ENCODE peak calls at places on chromosomes 11 and 22, in five cellular contexts. One of them, this sample, is unnamed.

GRCh38 chr22:17056807-17057206 is 28.0 kb upstream of the IL17RA start:
- DNase-seq in Ammon's horn: no peak
- DNase-seq in sciatic nerve: no peak
- DNase-seq in CD8-positive, alpha-beta memory T cell: no peak
- DNase-seq in mucosa of descending colon: no peak
- DNase-seq in this sample: no peak

GRCh38 chr11:100682247-100682969 is 4.7 kb upstream of the ARHGAP42 start:
- DNase-seq in Ammon's horn: peak
- DNase-seq in sciatic nerve: no peak
- DNase-seq in CD8-positive, alpha-beta memory T cell: no peak
- DNase-seq in mucosa of descending colon: no peak
- DNase-seq in this sample: peak

GRCh38 chr11:65434667-65435179 is 12.1 kb downstream of the NEAT1 start:
- DNase-seq in Ammon's horn: no peak
- DNase-seq in sciatic nerve: no peak
- DNase-seq in CD8-positive, alpha-beta memory T cell: no peak
- DNase-seq in mucosa of descending colon: no peak
- DNase-seq in this sample: no peak

GRCh38 chr11:14148653-14149273 is 186.2 kb downstream of the SPON1 start:
- DNase-seq in Ammon's horn: peak
- DNase-seq in sciatic nerve: no peak
- DNase-seq in CD8-positive, alpha-beta memory T cell: peak
- DNase-seq in mucosa of descending colon: no peak
- DNase-seq in this sample: no peak

GRCh38 chr11:46918087-46918751 is at the start of gene LRP4:
- DNase-seq in Ammon's horn: peak
- DNase-seq in sciatic nerve: peak
- DNase-seq in CD8-positive, alpha-beta memory T cell: peak
- DNase-seq in mucosa of descending colon: peak
- DNase-seq in this sample: no peak

GRCh38 chr11:93510196-93510898 is 32.8 kb downstream of the SMCO4 start:
- DNase-seq in Ammon's horn: no peak
- DNase-seq in sciatic nerve: no peak
- DNase-seq in CD8-positive, alpha-beta memory T cell: no peak
- DNase-seq in mucosa of descending colon: no peak
- DNase-seq in this sample: no peak

GRCh38 chr11:21969841-21970240 is 223.0 kb upstream of the ANO5 start:
- DNase-seq in Ammon's horn: no peak
- DNase-seq in sciatic nerve: no peak
- DNase-seq in CD8-positive, alpha-beta memory T cell: no peak
- DNase-seq in mucosa of descending colon: no peak
- DNase-seq in this sample: no peak

GRCh38 chr11:115173136-115173535 is 331.1 kb downstream of the CADM1 start:
- DNase-seq in Ammon's horn: no peak
- DNase-seq in sciatic nerve: no peak
- DNase-seq in CD8-positive, alpha-beta memory T cell: no peak
- DNase-seq in mucosa of descending colon: no peak
- DNase-seq in this sample: no peak

GRCh38 chr22:33194529-33194928 is 136.3 kb upstream of the SYN3 start:
- DNase-seq in Ammon's horn: no peak
- DNase-seq in sciatic nerve: no peak
- DNase-seq in CD8-positive, alpha-beta memory T cell: no peak
- DNase-seq in mucosa of descending colon: no peak
- DNase-seq in this sample: no peak

GRCh38 chr11:129115652-129116585 is 76.2 kb downstream of the ARHGAP32 start:
- DNase-seq in Ammon's horn: no peak
- DNase-seq in sciatic nerve: no peak
- DNase-seq in CD8-positive, alpha-beta memory T cell: no peak
- DNase-seq in mucosa of descending colon: no peak
- DNase-seq in this sample: no peak

GRCh38 chr11:127050141-127050632 is 49.6 kb upstream of the KIRREL3 start:
- DNase-seq in Ammon's horn: no peak
- DNase-seq in sciatic nerve: no peak
- DNase-seq in CD8-positive, alpha-beta memory T cell: no peak
- DNase-seq in mucosa of descending colon: no peak
- DNase-seq in this sample: no peak

GRCh38 chr11:12278766-12279671 is 98.4 kb upstream of the PARVA start:
- DNase-seq in Ammon's horn: no peak
- DNase-seq in sciatic nerve: no peak
- DNase-seq in CD8-positive, alpha-beta memory T cell: no peak
- DNase-seq in mucosa of descending colon: no peak
- DNase-seq in this sample: no peak

GRCh38 chr22:42188808-42189447 is 58.3 kb upstream of the CYP2D6 start:
- DNase-seq in Ammon's horn: no peak
- DNase-seq in sciatic nerve: peak
- DNase-seq in CD8-positive, alpha-beta memory T cell: no peak
- DNase-seq in mucosa of descending colon: no peak
- DNase-seq in this sample: no peak

GRCh38 chr22:49417833-49418232 is 409.8 kb downstream of the BRD1 start:
- DNase-seq in Ammon's horn: no peak
- DNase-seq in sciatic nerve: no peak
- DNase-seq in CD8-positive, alpha-beta memory T cell: no peak
- DNase-seq in mucosa of descending colon: no peak
- DNase-seq in this sample: no peak

GRCh38 chr22:46067159-46068111 is 82.9 kb upstream of the PPARA start:
- DNase-seq in Ammon's horn: no peak
- DNase-seq in sciatic nerve: peak
- DNase-seq in CD8-positive, alpha-beta memory T cell: no peak
- DNase-seq in mucosa of descending colon: peak
- DNase-seq in this sample: no peak

GRCh38 chr11:62152245-62153086 is 28.7 kb downstream of the INCENP start:
- DNase-seq in Ammon's horn: no peak
- DNase-seq in sciatic nerve: no peak
- DNase-seq in CD8-positive, alpha-beta memory T cell: no peak
- DNase-seq in mucosa of descending colon: no peak
- DNase-seq in this sample: no peak

GRCh38 chr11:94309757-94310156 is 5.4 kb downstream of the IZUMO1R start:
- DNase-seq in Ammon's horn: no peak
- DNase-seq in sciatic nerve: no peak
- DNase-seq in CD8-positive, alpha-beta memory T cell: no peak
- DNase-seq in mucosa of descending colon: no peak
- DNase-seq in this sample: no peak

GRCh38 chr11:285021-285893 is 3.7 kb upstream of the PGGHG start:
- DNase-seq in Ammon's horn: no peak
- DNase-seq in sciatic nerve: peak
- DNase-seq in CD8-positive, alpha-beta memory T cell: no peak
- DNase-seq in mucosa of descending colon: no peak
- DNase-seq in this sample: no peak

GRCh38 chr11:17063171-17064002 is 14.1 kb downstream of the RPS13 start:
- DNase-seq in Ammon's horn: peak
- DNase-seq in sciatic nerve: peak
- DNase-seq in CD8-positive, alpha-beta memory T cell: peak
- DNase-seq in mucosa of descending colon: peak
- DNase-seq in this sample: no peak

GRCh38 chr11:19646921-19647320 is 65.7 kb upstream of the NAV2 start:
- DNase-seq in Ammon's horn: no peak
- DNase-seq in sciatic nerve: peak
- DNase-seq in CD8-positive, alpha-beta memory T cell: no peak
- DNase-seq in mucosa of descending colon: no peak
- DNase-seq in this sample: no peak

GRCh38 chr11:102799656-102800339 is 1.8 kb upstream of the MMP1 start:
- DNase-seq in Ammon's horn: no peak
- DNase-seq in sciatic nerve: no peak
- DNase-seq in CD8-positive, alpha-beta memory T cell: no peak
- DNase-seq in mucosa of descending colon: no peak
- DNase-seq in this sample: no peak

GRCh38 chr11:83206221-83206620 is 12.7 kb downstream of the ANKRD42 start:
- DNase-seq in Ammon's horn: no peak
- DNase-seq in sciatic nerve: no peak
- DNase-seq in CD8-positive, alpha-beta memory T cell: no peak
- DNase-seq in mucosa of descending colon: no peak
- DNase-seq in this sample: no peak

GRCh38 chr22:50608996-50609395 is 8.4 kb downstream of the MAPK8IP2 start:
- DNase-seq in Ammon's horn: no peak
- DNase-seq in sciatic nerve: no peak
- DNase-seq in CD8-positive, alpha-beta memory T cell: no peak
- DNase-seq in mucosa of descending colon: no peak
- DNase-seq in this sample: no peak

GRCh38 chr11:28976801-28977145 is 868.6 kb downstream of the METTL15 start:
- DNase-seq in Ammon's horn: no peak
- DNase-seq in sciatic nerve: no peak
- DNase-seq in CD8-positive, alpha-beta memory T cell: no peak
- DNase-seq in mucosa of descending colon: no peak
- DNase-seq in this sample: no peak

GRCh38 chr11:74319139-74319538 is 7.7 kb upstream of the P4HA3 start:
- DNase-seq in Ammon's horn: no peak
- DNase-seq in sciatic nerve: no peak
- DNase-seq in CD8-positive, alpha-beta memory T cell: no peak
- DNase-seq in mucosa of descending colon: no peak
- DNase-seq in this sample: peak

GRCh38 chr22:35893698-35894097 is 134.9 kb downstream of the RBFOX2 start:
- DNase-seq in Ammon's horn: no peak
- DNase-seq in sciatic nerve: no peak
- DNase-seq in CD8-positive, alpha-beta memory T cell: no peak
- DNase-seq in mucosa of descending colon: no peak
- DNase-seq in this sample: no peak

GRCh38 chr11:83151274-83151977 is 5.5 kb upstream of the PCF11 start:
- DNase-seq in Ammon's horn: no peak
- DNase-seq in sciatic nerve: no peak
- DNase-seq in CD8-positive, alpha-beta memory T cell: no peak
- DNase-seq in mucosa of descending colon: peak
- DNase-seq in this sample: no peak

GRCh38 chr11:35676611-35676965 is 14.0 kb downstream of the TRIM44 start:
- DNase-seq in Ammon's horn: no peak
- DNase-seq in sciatic nerve: no peak
- DNase-seq in CD8-positive, alpha-beta memory T cell: no peak
- DNase-seq in mucosa of descending colon: no peak
- DNase-seq in this sample: no peak

GRCh38 chr11:27701262-27702105 is 1.2 kb upstream of the BDNF start:
- DNase-seq in Ammon's horn: peak
- DNase-seq in sciatic nerve: no peak
- DNase-seq in CD8-positive, alpha-beta memory T cell: no peak
- DNase-seq in mucosa of descending colon: peak
- DNase-seq in this sample: no peak

GRCh38 chr11:15969281-15969680 is 387.1 kb downstream of the SOX6 start:
- DNase-seq in Ammon's horn: peak
- DNase-seq in sciatic nerve: peak
- DNase-seq in CD8-positive, alpha-beta memory T cell: no peak
- DNase-seq in mucosa of descending colon: no peak
- DNase-seq in this sample: no peak

GRCh38 chr22:39429916-39430575 is 26.8 kb upstream of the MGAT3 start:
- DNase-seq in Ammon's horn: no peak
- DNase-seq in sciatic nerve: no peak
- DNase-seq in CD8-positive, alpha-beta memory T cell: no peak
- DNase-seq in mucosa of descending colon: no peak
- DNase-seq in this sample: no peak

This sample was measured in NCI-H446 treated with DMSO at 0.1 percent for 48 hours.